ENCODE peak calls at places on chromosome 4, in five cellular contexts. K, X, V, H and R are unnamed samples.

GRCh38 chr4:16715482-16715881 is 183.0 kb downstream of the LDB2 start:
- DNase-seq in X (no peak), K (no peak), H (no peak), V (no peak), R (peak; percentile 26)

GRCh38 chr4:20254517-20255250 is 3.0 kb downstream of the SLIT2 start:
- DNase-seq in V (peak; percentile 67), K (peak; percentile 46), H (peak; percentile 74), X (peak; percentile 64), R (peak; percentile 61)

GRCh38 chr4:100493756-100494155 is 24.1 kb downstream of the EMCN start:
- DNase-seq in K (no peak), X (peak; percentile 17), H (no peak), V (no peak), R (no peak)

GRCh38 chr4:158670975-158671664 is 567 bp downstream of the C4orf46 start:
- DNase-seq in H (no peak), V (peak; percentile 88), X (peak; percentile 84), K (peak; percentile 58), R (peak; percentile 92)

GRCh38 chr4:38675167-38676121 is 11.4 kb downstream of the KLF3 start:
- DNase-seq in X (peak; percentile 79), K (peak; percentile 64), H (no peak), V (peak; percentile 86), R (peak; percentile 90)

GRCh38 chr4:162117051-162117450 is 46.7 kb downstream of the FSTL5 start:
- DNase-seq in V (no peak), H (no peak), K (no peak), X (no peak), R (no peak)

GRCh38 chr4:72997409-72997808 is 72.1 kb downstream of the COX18 start:
- DNase-seq in K (peak; percentile 57), V (no peak), X (peak; percentile 64), H (peak; percentile 50), R (peak; percentile 16)

GRCh38 chr4:55675196-55675793 is 39.2 kb upstream of the NMU start:
- DNase-seq in K (no peak), X (no peak), V (no peak), H (no peak), R (no peak)

GRCh38 chr4:8721621-8722020 is 129.1 kb downstream of the CPZ start:
- DNase-seq in H (no peak), X (no peak), V (no peak), K (peak; percentile 5), R (no peak)

GRCh38 chr4:183873389-183874185 is 31.5 kb upstream of the STOX2 start:
- DNase-seq in K (no peak), V (no peak), X (peak; percentile 11), H (no peak), R (no peak)

GRCh38 chr4:38188631-38189101 is 228.5 kb downstream of the PTTG2 start:
- DNase-seq in H (no peak), X (no peak), V (no peak), K (no peak), R (no peak)

GRCh38 chr4:16227462-16227868 is 1.2 kb upstream of the TAPT1 start:
- DNase-seq in H (peak; percentile 68), K (peak; percentile 58), X (peak; percentile 59), V (peak; percentile 59), R (peak; percentile 33)

GRCh38 chr4:38470708-38471262 is 193.2 kb upstream of the KLF3 start:
- DNase-seq in V (no peak), K (no peak), X (peak; percentile 36), H (no peak), R (no peak)

GRCh38 chr4:41212221-41213203 is 1.8 kb downstream of the APBB2 start:
- DNase-seq in K (no peak), V (peak; percentile 23), X (peak; percentile 71), H (no peak), R (peak; percentile 85)

GRCh38 chr4:99402765-99403164 is 32.4 kb downstream of the ADH7 start:
- DNase-seq in V (no peak), K (no peak), X (no peak), H (no peak), R (no peak)

GRCh38 chr4:101806914-101807313 is 16.4 kb downstream of the BANK1 start:
- DNase-seq in H (no peak), V (no peak), X (no peak), K (no peak), R (peak; percentile 56)

GRCh38 chr4:101801957-101802356 is 11.4 kb downstream of the BANK1 start:
- DNase-seq in V (no peak), K (no peak), X (no peak), H (no peak), R (no peak)

GRCh38 chr4:101807351-101807750 is 16.8 kb downstream of the BANK1 start:
- DNase-seq in K (no peak), X (no peak), H (no peak), V (no peak), R (no peak)
- TF ChIP-seq CTCF in K (no peak), X (no peak), H (no peak), V (no peak), R (no peak)

GRCh38 chr4:110620352-110621327 is 2.2 kb downstream of the PITX2 start:
- DNase-seq in V (peak; percentile 82), H (peak; percentile 77), X (peak; percentile 25), K (no peak), R (peak; percentile 17)
- H3K4me3 ChIP-seq in V (peak overlapping the region; percentile 14), H (no peak overlapping the region), X (no peak overlapping the region), K (peak overlapping the region; percentile 43), R (no peak overlapping the region)

DNA sequence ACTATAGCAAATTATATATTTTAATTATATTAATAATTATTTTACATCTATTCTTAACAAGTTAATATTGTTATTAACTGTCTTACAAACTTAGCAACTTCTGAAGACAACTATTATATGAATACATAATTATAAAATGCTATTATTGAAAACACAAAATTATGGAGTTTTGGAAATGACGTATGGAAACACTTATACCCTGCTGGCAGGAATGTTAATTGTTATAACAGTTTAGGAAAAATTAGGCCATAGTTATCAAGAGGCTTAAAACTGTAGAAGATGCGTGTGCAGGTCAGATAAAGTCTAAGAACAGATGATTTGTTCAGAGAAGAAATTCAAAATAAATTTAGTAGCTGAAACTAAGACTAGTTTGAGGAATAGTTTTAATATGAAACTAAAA is 211.7 kb downstream of the FAT4 start:
- DNase-seq in V (no peak), H (no peak), X (no peak), K (no peak), R (peak; percentile 10)
- TF ChIP-seq CTCF in V (no peak), H (no peak), X (no peak), K (no peak), R (peak; percentile 22)

GRCh38 chr4:985123-985830 is 1.6 kb upstream of the IDUA start:
- DNase-seq in V (peak; percentile 69), H (peak; percentile 96), K (peak; percentile 90), X (peak; percentile 34), R (peak; percentile 22)
- H3K4me3 ChIP-seq in V (no peak overlapping the region), H (peak overlapping the region; percentile 6), K (peak overlapping the region; percentile 45), X (no peak overlapping the region), R (no peak overlapping the region)